ENCODE peak calls at places on chromosomes 11 and 22, in nine cellular contexts. T is CD8-positive, alpha-beta T cell; H is uterus; Z is GM12878; F is left ventricle myocardium inferior; N is dorsolateral prefrontal cortex; D is cardiac muscle cell; M is neuronal stem cell; Y is tibial artery. R is an unnamed sample.

GRCh38 chr22:47587861-47588582 is 825.6 kb downstream of the TBC1D22A start:
- DNase-seq in Y (peak; percentile 35), H (no peak), M (no peak), F (no peak), N (no peak), Z (no peak), D (no peak), T (no peak), R (no peak)

GRCh38 chr11:112166561-112166960 is 611 bp upstream of the TEX12 start:
- DNase-seq in D (peak; percentile 70), T (no peak), N (no peak), H (no peak), Y (no peak), F (no peak), Z (no peak), M (no peak), R (no peak)

GRCh38 chr22:49765091-49765771 is 62.4 kb downstream of the BRD1 start:
- DNase-seq in T (peak; percentile 46), Z (no peak), D (no peak), H (no peak), Y (peak; percentile 59), F (peak; percentile 11), N (no peak), M (no peak), R (no peak)

GRCh38 chr22:33013051-33013450 is 45.1 kb downstream of the SYN3 start:
- DNase-seq in T (no peak), F (no peak), H (no peak), Y (no peak), N (no peak), Z (no peak), M (no peak), D (no peak), R (no peak)

GRCh38 chr11:120326228-120326627 is 1.1 kb downstream of the TLCD5 start:
- DNase-seq in F (no peak), Y (no peak), M (no peak), D (peak; percentile 76), T (no peak), H (no peak), Z (no peak), N (no peak), R (no peak)

GRCh38 chr11:133921026-133921425 is 35.7 kb downstream of the IGSF9B start:
- DNase-seq in Z (no peak), T (no peak), Y (no peak), M (no peak), H (no peak), D (no peak), F (no peak), N (no peak), R (no peak)

GRCh38 chr11:102111011-102111786 is 952 bp downstream of the YAP1 start:
- DNase-seq in F (peak; percentile 73), M (peak; percentile 85), H (peak; percentile 87), N (no peak), Z (no peak), T (no peak), Y (peak; percentile 85), D (peak; percentile 96), R (peak; percentile 22)

GRCh38 chr11:44016129-44016528 is 31.7 kb upstream of the ACCSL start:
- DNase-seq in T (no peak), Z (no peak), D (peak; percentile 83), H (peak; percentile 75), M (no peak), Y (peak; percentile 97), N (no peak), F (peak; percentile 71), R (no peak)

GRCh38 chr11:134236834-134237556 is 12.5 kb downstream of the VPS26B start:
- DNase-seq in N (no peak), M (no peak), T (no peak), H (no peak), Z (no peak), D (no peak), Y (no peak), F (no peak), R (no peak)

GRCh38 chr11:109039611-109040010 is 374.7 kb downstream of the DDX10 start:
- DNase-seq in Z (no peak), M (no peak), F (no peak), D (no peak), N (no peak), T (no peak), Y (no peak), H (no peak), R (no peak)

GRCh38 chr11:71144010-71144409 is 108.4 kb downstream of the SHANK2 start:
- DNase-seq in M (no peak), N (no peak), Y (no peak), D (no peak), H (no peak), Z (no peak), T (no peak), F (no peak), R (no peak)

GRCh38 chr22:49544286-49544685 is 283.4 kb downstream of the BRD1 start:
- DNase-seq in T (no peak), H (no peak), F (no peak), N (no peak), M (no peak), Z (no peak), Y (no peak), D (no peak), R (no peak)

GRCh38 chr11:45660717-45661416 is 4.6 kb downstream of the CHST1 start:
- DNase-seq in Z (no peak), H (no peak), N (no peak), Y (no peak), D (no peak), M (no peak), F (no peak), T (no peak), R (no peak)

GRCh38 chr11:45661417-45662055 is 3.9 kb downstream of the CHST1 start:
- DNase-seq in N (no peak), T (no peak), M (no peak), H (no peak), D (no peak), F (no peak), Y (no peak), Z (no peak), R (no peak)

GRCh38 chr11:45662665-45663485 is 2.5 kb downstream of the CHST1 start:
- DNase-seq in Z (no peak), N (no peak), D (peak; percentile 94), F (no peak), M (no peak), Y (no peak), H (no peak), T (no peak), R (no peak)

GRCh38 chr11:45663486-45664375 is 1.7 kb downstream of the CHST1 start:
- DNase-seq in F (no peak), N (no peak), D (no peak), Z (no peak), Y (no peak), H (no peak), T (no peak), M (no peak), R (no peak)

GRCh38 chr11:45662096-45662664 is 3.2 kb downstream of the CHST1 start:
- DNase-seq in M (no peak), Z (no peak), N (no peak), H (no peak), F (no peak), T (no peak), D (no peak), Y (no peak), R (no peak)
- H3K27me3 ChIP-seq in M (no peaks in the 10 kb centered on the region), Z (peaks cover 26% of the 10 kb centered on the region), N (no peaks in the 10 kb centered on the region), H (no peaks in the 10 kb centered on the region), F (peaks cover 57% of the 10 kb centered on the region), T (peaks cover 30% of the 10 kb centered on the region), D (peaks cover 57% of the 10 kb centered on the region), Y (peaks cover 55% of the 10 kb centered on the region), R (peaks cover 26% of the 10 kb centered on the region)

GRCh38 chr22:19890502-19891349 is 36.1 kb upstream of the GNB1L start:
- DNase-seq in N (no peak), H (no peak), Y (no peak), M (no peak), F (no peak), T (no peak), Z (no peak), D (no peak), R (no peak)
- H3K4me3 ChIP-seq in N (no peak overlapping the region), H (no peak overlapping the region), Y (no peak overlapping the region), M (no peak overlapping the region), F (no peak overlapping the region), T (peak overlapping the region; percentile 55), Z (no peak overlapping the region), D (no peak overlapping the region), R (peak overlapping the region; percentile 28)

DNA sequence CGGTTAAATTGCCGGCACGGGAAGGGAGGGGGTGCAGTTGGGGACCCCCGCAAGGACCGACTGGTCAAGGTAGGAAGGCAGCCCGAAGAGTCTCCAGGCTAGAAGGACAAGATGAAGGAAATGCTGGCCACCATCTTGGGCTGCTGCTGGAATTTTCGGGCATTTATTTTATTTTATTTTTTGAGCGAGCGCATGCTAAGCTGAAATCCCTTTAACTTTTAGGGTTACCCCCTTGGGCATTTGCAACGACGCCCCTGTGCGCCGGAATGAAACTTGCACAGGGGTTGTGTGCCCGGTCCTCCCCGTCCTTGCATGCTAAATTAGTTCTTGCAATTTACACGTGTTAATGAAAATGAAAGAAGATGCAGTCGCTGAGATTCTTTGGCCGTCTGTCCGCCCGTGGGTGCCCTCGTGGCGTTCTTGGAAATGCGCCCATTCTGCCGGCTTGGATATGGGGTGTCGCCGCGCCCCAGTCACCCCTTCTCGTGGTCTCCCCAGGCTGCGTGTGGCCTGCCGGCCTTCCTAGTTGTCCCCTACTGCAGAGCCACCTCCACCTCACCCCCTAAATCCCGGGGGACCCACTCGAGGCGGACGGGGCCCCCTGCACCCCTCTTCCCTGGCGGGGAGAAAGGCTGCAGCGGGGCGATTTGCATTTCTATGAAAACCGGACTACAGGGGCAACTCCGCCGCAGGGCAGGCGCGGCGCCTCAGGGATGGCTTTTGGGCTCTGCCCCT is 529 bp upstream of the CCND1 start:
- DNase-seq in M (no peak), F (peak; percentile 44), N (no peak), Z (no peak), Y (no peak), D (peak; percentile 33), H (no peak), T (no peak), R (no peak)
- H3K27me3 ChIP-seq in M (no peaks in the 10 kb centered on the region), F (peaks cover 9% of the 10 kb centered on the region), N (peaks cover 65% of the 10 kb centered on the region), Z (peaks cover 21% of the 10 kb centered on the region), Y (no peaks in the 10 kb centered on the region), D (peaks cover 55% of the 10 kb centered on the region), H (peaks cover 15% of the 10 kb centered on the region), T (peaks cover 14% of the 10 kb centered on the region), R (peaks cover 37% of the 10 kb centered on the region)

GRCh38 chr22:36585841-36586240 is 56.9 kb upstream of the EIF3D start:
- DNase-seq in T (no peak), F (no peak), D (no peak), Z (no peak), M (no peak), H (no peak), Y (no peak), N (no peak), R (no peak)

GRCh38 chr22:36586250-36586649 is 57.3 kb upstream of the EIF3D start:
- DNase-seq in H (no peak), M (no peak), D (no peak), N (no peak), T (no peak), Z (no peak), F (no peak), Y (no peak), R (no peak)

GRCh38 chr22:36586852-36587251 is 57.9 kb upstream of the EIF3D start:
- DNase-seq in M (no peak), T (no peak), F (no peak), N (no peak), D (no peak), H (no peak), Z (no peak), Y (no peak), R (no peak)

GRCh38 chr22:36588285-36588684 is 59.3 kb upstream of the EIF3D start:
- DNase-seq in H (no peak), N (no peak), Y (no peak), T (no peak), Z (no peak), F (no peak), M (no peak), D (no peak), R (no peak)

GRCh38 chr22:36587289-36588154 is 58.6 kb upstream of the EIF3D start:
- DNase-seq in H (no peak), T (no peak), N (no peak), D (peak; percentile 47), Z (no peak), M (no peak), F (no peak), Y (no peak), R (no peak)
- H3K4me3 ChIP-seq in H (no peak overlapping the region), T (no peak overlapping the region), N (no peak overlapping the region), D (no peak overlapping the region), Z (no peak overlapping the region), M (no peak overlapping the region), F (no peak overlapping the region), Y (no peak overlapping the region), R (no peak overlapping the region)

R was measured in CD4-positive, alpha-beta memory T cell.